ENCODE peak calls at places on chromosomes 13 and 19, in ten cellular contexts. H is substantia nigra; Q is C1 segment of cervical spinal cord; J is HCT116; A is endothelial cell; Y is omental fat pad; W is naive thymus-derived CD8-positive, alpha-beta T cell; P is gastrocnemius medialis; F is right lobe of liver; X is H54. V is an unnamed sample.

GRCh38 chr19:6219592-6220290 is 60.0 kb downstream of the MLLT1 start:
- DNase-seq in H (no peak), Q (no peak), J (no peak), A (no peak), Y (no peak), W (no peak), P (no peak), F (peak), X (no peak), V (no peak)

GRCh38 chr13:34886476-34886875 is 55.6 kb upstream of the NBEA start:
- DNase-seq in H (no peak), Q (no peak), J (no peak), A (no peak), Y (no peak), W (no peak), P (no peak), F (no peak), X (no peak), V (no peak)

GRCh38 chr13:49580980-49581680 is 4.2 kb downstream of the RCBTB1 start:
- DNase-seq in H (no peak), Q (no peak), J (no peak), A (no peak), Y (no peak), W (peak), P (no peak), F (no peak), X (no peak), V (no peak)

GRCh38 chr19:4609878-4610511 is 29.3 kb upstream of the TNFAIP8L1 start:
- DNase-seq in H (peak), Q (peak), J (no peak), A (no peak), Y (no peak), W (no peak), P (no peak), F (peak), X (no peak), V (no peak)

GRCh38 chr19:18128044-18128443 is 24.9 kb upstream of the PIK3R2 start:
- DNase-seq in H (no peak), Q (no peak), J (no peak), A (no peak), Y (no peak), W (no peak), P (no peak), F (no peak), X (no peak), V (no peak)

GRCh38 chr13:54980651-54981050 is 1952.0 kb downstream of the OLFM4 start:
- DNase-seq in H (no peak), Q (no peak), J (no peak), A (no peak), Y (no peak), W (no peak), P (no peak), F (no peak), X (no peak), V (no peak)

GRCh38 chr13:23824355-23824754 is 64.8 kb downstream of the MIPEP start:
- DNase-seq in H (no peak), Q (no peak), J (no peak), A (no peak), Y (no peak), W (no peak), P (no peak), F (no peak), X (no peak), V (no peak)

GRCh38 chr13:92804346-92804745 is 422.3 kb upstream of the GPC6 start:
- DNase-seq in H (no peak), Q (no peak), J (no peak), A (no peak), Y (no peak), W (no peak), P (no peak), F (no peak), X (no peak), V (no peak)

GRCh38 chr19:5645409-5645808 is 22.5 kb downstream of the SAFB start:
- DNase-seq in H (no peak), Q (no peak), J (no peak), A (no peak), Y (no peak), W (no peak), P (no peak), F (no peak), X (no peak), V (no peak)

GRCh38 chr13:46184277-46184699 is 2.3 kb upstream of the LCP1 start:
- DNase-seq in H (peak), Q (no peak), J (peak), A (peak), Y (no peak), W (peak), P (no peak), F (peak), X (peak), V (no peak)